ENCODE peak calls at places on chromosomes 13 and 19, in seven cellular contexts. One of them, this sample, is unnamed.
A peak's percentile ranks its signal among the peaks of the same experiment; 100 is the strongest.

GRCh38 chr13:73440296-73440895 is 381.6 kb downstream of the KLF5 start:
- DNase-seq in HEK293T: no peak
- DNase-seq in fibroblast of pulmonary artery: peak; percentile 29
- DNase-seq in A549: peak; percentile 46
- DNase-seq in NCI-H2081: no peak
- DNase-seq in tibial nerve: no peak
- DNase-seq in AG10803: no peak
- DNase-seq in this sample: no peak

GRCh38 chr13:40534456-40534855 is 132.0 kb downstream of the FOXO1 start:
- DNase-seq in tibial nerve: no peak
- DNase-seq in NCI-H2081: no peak
- DNase-seq in HEK293T: no peak
- DNase-seq in AG10803: no peak
- DNase-seq in A549: no peak
- DNase-seq in fibroblast of pulmonary artery: peak; percentile 26
- DNase-seq in this sample: no peak

GRCh38 chr13:61988810-61989209 is 573.2 kb upstream of the PCDH20 start:
- DNase-seq in AG10803: no peak
- DNase-seq in fibroblast of pulmonary artery: no peak
- DNase-seq in NCI-H2081: no peak
- DNase-seq in HEK293T: no peak
- DNase-seq in A549: no peak
- DNase-seq in tibial nerve: no peak
- DNase-seq in this sample: no peak

GRCh38 chr19:18278521-18279265 is 2.7 kb downstream of the JUND start:
- DNase-seq in HEK293T: no peak
- DNase-seq in fibroblast of pulmonary artery: peak; percentile 55
- DNase-seq in AG10803: no peak
- DNase-seq in A549: peak; percentile 44
- DNase-seq in NCI-H2081: no peak
- DNase-seq in tibial nerve: no peak
- DNase-seq in this sample: no peak

GRCh38 chr19:12202250-12202649 is 39.4 kb downstream of the ZNF136 start:
- DNase-seq in NCI-H2081: no peak
- DNase-seq in A549: no peak
- DNase-seq in tibial nerve: no peak
- DNase-seq in HEK293T: no peak
- DNase-seq in AG10803: no peak
- DNase-seq in fibroblast of pulmonary artery: no peak
- DNase-seq in this sample: no peak

GRCh38 chr13:102707465-102707864 is 12.6 kb upstream of the METTL21C start:
- DNase-seq in NCI-H2081: peak; percentile 64
- DNase-seq in HEK293T: no peak
- DNase-seq in tibial nerve: no peak
- DNase-seq in A549: peak; percentile 32
- DNase-seq in fibroblast of pulmonary artery: peak; percentile 91
- DNase-seq in AG10803: peak; percentile 96
- DNase-seq in this sample: no peak

GRCh38 chr13:78241278-78241919 is 322.8 kb upstream of the EDNRB start:
- DNase-seq in A549: peak; percentile 20
- DNase-seq in NCI-H2081: peak; percentile 59
- DNase-seq in AG10803: peak; percentile 51
- DNase-seq in HEK293T: peak; percentile 85
- DNase-seq in fibroblast of pulmonary artery: peak; percentile 58
- DNase-seq in tibial nerve: no peak
- DNase-seq in this sample: peak; percentile 42

GRCh38 chr13:34156841-34157365 is 339.0 kb downstream of the RFC3 start:
- DNase-seq in HEK293T: peak; percentile 45
- DNase-seq in fibroblast of pulmonary artery: peak; percentile 95
- DNase-seq in A549: peak; percentile 95
- DNase-seq in NCI-H2081: peak; percentile 93
- DNase-seq in AG10803: peak; percentile 91
- DNase-seq in tibial nerve: peak; percentile 16
- DNase-seq in this sample: peak; percentile 88

GRCh38 chr13:46383383-46383782 is 3.7 kb downstream of the RUBCNL start:
- DNase-seq in AG10803: peak; percentile 42
- DNase-seq in tibial nerve: no peak
- DNase-seq in fibroblast of pulmonary artery: no peak
- DNase-seq in NCI-H2081: no peak
- DNase-seq in HEK293T: no peak
- DNase-seq in A549: no peak
- DNase-seq in this sample: no peak

GRCh38 chr19:5492813-5493409 is 37.7 kb downstream of the ZNRF4 start:
- DNase-seq in HEK293T: no peak
- DNase-seq in A549: no peak
- DNase-seq in NCI-H2081: no peak
- DNase-seq in AG10803: no peak
- DNase-seq in fibroblast of pulmonary artery: no peak
- DNase-seq in tibial nerve: no peak
- DNase-seq in this sample: no peak

GRCh38 chr19:27753622-27754021 is 1459.3 kb downstream of the UQCRFS1 start:
- DNase-seq in fibroblast of pulmonary artery: no peak
- DNase-seq in HEK293T: no peak
- DNase-seq in A549: no peak
- DNase-seq in NCI-H2081: no peak
- DNase-seq in AG10803: no peak
- DNase-seq in tibial nerve: no peak
- DNase-seq in this sample: peak; percentile 0

GRCh38 chr19:33879818-33880575 is 83.3 kb downstream of the KCTD15 start:
- DNase-seq in NCI-H2081: no peak
- DNase-seq in fibroblast of pulmonary artery: no peak
- DNase-seq in HEK293T: no peak
- DNase-seq in AG10803: no peak
- DNase-seq in A549: no peak
- DNase-seq in tibial nerve: no peak
- DNase-seq in this sample: no peak

GRCh38 chr19:30479231-30479630 is 107.0 kb downstream of the ZNF536 start:
- DNase-seq in HEK293T: no peak
- DNase-seq in fibroblast of pulmonary artery: no peak
- DNase-seq in A549: no peak
- DNase-seq in tibial nerve: no peak
- DNase-seq in NCI-H2081: no peak
- DNase-seq in AG10803: peak; percentile 75
- DNase-seq in this sample: no peak

GRCh38 chr13:70623260-70623659 is 515.0 kb upstream of the KLHL1 start:
- DNase-seq in fibroblast of pulmonary artery: peak; percentile 36
- DNase-seq in HEK293T: no peak
- DNase-seq in NCI-H2081: peak; percentile 8
- DNase-seq in A549: no peak
- DNase-seq in tibial nerve: no peak
- DNase-seq in AG10803: peak; percentile 0
- DNase-seq in this sample: no peak

GRCh38 chr19:7781157-7781556 is 18.1 kb downstream of the CLEC4M start:
- DNase-seq in HEK293T: no peak
- DNase-seq in fibroblast of pulmonary artery: no peak
- DNase-seq in NCI-H2081: no peak
- DNase-seq in A549: peak; percentile 8
- DNase-seq in tibial nerve: no peak
- DNase-seq in AG10803: no peak
- DNase-seq in this sample: no peak

GRCh38 chr13:48562296-48563066 is 29.6 kb upstream of the RCBTB2 start:
- DNase-seq in fibroblast of pulmonary artery: no peak
- DNase-seq in HEK293T: no peak
- DNase-seq in tibial nerve: no peak
- DNase-seq in AG10803: no peak
- DNase-seq in NCI-H2081: no peak
- DNase-seq in A549: no peak
- DNase-seq in this sample: no peak